ENCODE peak calls at places on chromosomes 6 and 20, in nine cellular contexts. I is DMS79 treated with DMSO at 0.1 percent for 48 hours, U is hepatocyte, D is iris pigment epithelial cell, O is GM03348, T is ELR, K is left ventricle myocardium inferior, N is NCI-H69, E is EH. Y is an unnamed sample.

GRCh38 chr6:43250992-43251373 is 7.7 kb downstream of the TTBK1 start:
- DNase-seq in I (no peak), U (no peak), D (no peak), O (no peak), T (peak), K (no peak), N (peak), E (peak), Y (no peak)

GRCh38 chr20:48769111-48769879 is 58.5 kb downstream of the PREX1 start:
- DNase-seq in I (no peak), U (no peak), D (no peak), O (no peak), T (peak), K (no peak), N (peak), E (no peak), Y (peak)

GRCh38 chr6:93389192-93389591 is 30.2 kb downstream of the EPHA7 start:
- DNase-seq in I (no peak), U (no peak), D (no peak), O (no peak), T (no peak), K (no peak), N (peak), E (no peak), Y (no peak)

GRCh38 chr6:56475736-56476457 is 166.8 kb downstream of the DST start:
- DNase-seq in I (peak), U (peak), D (peak), O (no peak), T (peak), K (peak), N (no peak), E (peak), Y (peak)

GRCh38 chr20:38165089-38165965 is at the start of gene TGM2:
- DNase-seq in I (no peak), U (peak), D (peak), O (peak), T (peak), K (peak), N (peak), E (peak), Y (peak)

GRCh38 chr6:156557269-156557885 is 219.8 kb upstream of the ARID1B start:
- DNase-seq in I (no peak), U (peak), D (peak), O (peak), T (no peak), K (peak), N (peak), E (peak), Y (peak)

GRCh38 chr20:58538752-58539151 is 23.6 kb upstream of the APCDD1L start:
- DNase-seq in I (no peak), U (no peak), D (peak), O (no peak), T (peak), K (no peak), N (no peak), E (peak), Y (peak)

GRCh38 chr20:61328906-61329558 is 77.0 kb downstream of the CDH4 start:
- DNase-seq in I (no peak), U (no peak), D (peak), O (peak), T (no peak), K (no peak), N (peak), E (no peak), Y (no peak)